ENCODE peak calls at places on chromosomes 2 and 18, in seven cellular contexts. T, A, F, J, B, S and D are unnamed samples.

GRCh38 chr2:207840101-207840500 is 70.4 kb upstream of the FZD5 start:
- DNase-seq in A (no peak), T (no peak), S (no peak), J (no peak), B (no peak), F (no peak), D (no peak)

GRCh38 chr2:43609304-43609883 is 13.6 kb upstream of the THADA start:
- DNase-seq in T (no peak), A (peak; percentile 55), J (no peak), S (peak; percentile 37), B (no peak), F (peak; percentile 57), D (peak; percentile 33)

GRCh38 chr2:58156780-58157179 is 84.3 kb downstream of the FANCL start:
- DNase-seq in S (no peak), A (peak; percentile 29), F (no peak), J (no peak), T (no peak), B (no peak), D (no peak)

GRCh38 chr2:8174641-8175257 is 507.1 kb upstream of the ID2 start:
- DNase-seq in S (no peak), F (no peak), A (no peak), T (no peak), B (no peak), J (peak; percentile 45), D (no peak)

GRCh38 chr18:12098389-12098788 is 4.7 kb downstream of the ANKRD62 start:
- DNase-seq in T (no peak), A (no peak), F (no peak), J (no peak), S (no peak), B (no peak), D (no peak)

GRCh38 chr2:223896751-223897320 is 48.3 kb downstream of the WDFY1 start:
- DNase-seq in A (peak; percentile 40), J (no peak), B (no peak), F (no peak), T (no peak), S (no peak), D (no peak)

GRCh38 chr2:26573241-26573925 is 67.8 kb downstream of the CIB4 start:
- DNase-seq in A (no peak), S (no peak), B (no peak), T (no peak), F (no peak), J (peak; percentile 14), D (no peak)

GRCh38 chr2:64404743-64405142 is 49.2 kb upstream of the LGALSL start:
- DNase-seq in F (peak; percentile 64), T (no peak), B (no peak), S (no peak), J (peak; percentile 65), A (no peak), D (peak; percentile 77)

GRCh38 chr18:32337347-32337746 is 133.3 kb downstream of the GAREM1 start:
- DNase-seq in F (no peak), T (no peak), J (no peak), B (no peak), A (no peak), S (no peak), D (no peak)

GRCh38 chr2:71464389-71464788 is 11.0 kb downstream of the DYSF start:
- DNase-seq in J (no peak), B (no peak), T (no peak), F (no peak), S (no peak), A (no peak), D (no peak)

GRCh38 chr2:117118994-117119393 is 695.5 kb upstream of the DDX18 start:
- DNase-seq in F (no peak), T (no peak), S (no peak), B (no peak), A (no peak), J (no peak), D (no peak)

GRCh38 chr2:204051476-204051875 is 114.9 kb downstream of the ICOS start:
- DNase-seq in A (no peak), T (no peak), B (no peak), S (no peak), J (no peak), F (no peak), D (no peak)

GRCh38 chr2:219477815-219478214 is 20.9 kb upstream of the GMPPA start:
- DNase-seq in J (peak; percentile 71), F (no peak), T (no peak), B (no peak), A (no peak), S (no peak), D (no peak)

GRCh38 chr2:235669269-235669831 is 175.5 kb downstream of the AGAP1 start:
- DNase-seq in A (peak; percentile 49), F (peak; percentile 76), T (peak; percentile 81), J (peak; percentile 73), S (peak; percentile 23), B (peak; percentile 26), D (peak; percentile 61)